ENCODE peak calls at places on chromosomes 12 and 14, in eight cellular contexts. P is neuronal stem cell, L is suprapubic skin, Q is T follicular helper cell, G is heart right ventricle, H is MV-4-11, U is NCI-H748 treated with DMSO at 0.1 percent for 48 hours, B is NCI-H1436. K is an unnamed sample.

GRCh38 chr14:42174357-42174756 is 567.7 kb downstream of the LRFN5 start:
- DNase-seq in P (no peak), L (no peak), Q (no peak), G (no peak), H (no peak), U (peak), B (peak), K (no peak)

GRCh38 chr12:96157427-96157826 is 36.7 kb upstream of the ELK3 start:
- DNase-seq in P (no peak), L (no peak), Q (no peak), G (no peak), H (no peak), U (no peak), B (no peak), K (no peak)

GRCh38 chr12:32024884-32025599 is 65.8 kb downstream of the RESF1 start:
- DNase-seq in P (no peak), L (peak), Q (no peak), G (no peak), H (no peak), U (no peak), B (no peak), K (no peak)

GRCh38 chr12:62446741-62447452 is 19.7 kb upstream of the MON2 start:
- DNase-seq in P (no peak), L (no peak), Q (no peak), G (no peak), H (peak), U (no peak), B (no peak), K (no peak)

GRCh38 chr14:95507174-95507573 is 9.3 kb downstream of the SYNE3 start:
- DNase-seq in P (no peak), L (peak), Q (no peak), G (peak), H (peak), U (no peak), B (no peak), K (no peak)

GRCh38 chr12:62021808-62022207 is 238.4 kb upstream of the USP15 start:
- DNase-seq in P (no peak), L (no peak), Q (no peak), G (no peak), H (no peak), U (no peak), B (no peak), K (no peak)

GRCh38 chr14:31362746-31363145 is 57.6 kb downstream of the HEATR5A start:
- DNase-seq in P (no peak), L (no peak), Q (no peak), G (no peak), H (no peak), U (no peak), B (no peak), K (no peak)

GRCh38 chr12:6074979-6075585 is 49.4 kb downstream of the VWF start:
- DNase-seq in P (no peak), L (no peak), Q (no peak), G (peak), H (peak), U (no peak), B (no peak), K (no peak)

GRCh38 chr14:52609445-52610044 is 56.9 kb downstream of the GPR137C start:
- DNase-seq in P (no peak), L (no peak), Q (no peak), G (no peak), H (no peak), U (no peak), B (no peak), K (no peak)

GRCh38 chr12:116506697-116507064 is 52.5 kb upstream of the MAP1LC3B2 start:
- DNase-seq in P (no peak), L (no peak), Q (no peak), G (no peak), H (no peak), U (no peak), B (no peak), K (no peak)

GRCh38 chr14:39957290-39957689 is 525.1 kb upstream of the FBXO33 start:
- DNase-seq in P (no peak), L (no peak), Q (no peak), G (no peak), H (no peak), U (no peak), B (no peak), K (no peak)